ENCODE peak calls at places on chromosome 4, in five cellular contexts. I is D721Med, L is tibial artery, U is activated B cell treated with CpG ODN at 0.5 μM for 24 hours, N is breast epithelium. B is an unnamed sample.

GRCh38 chr4:7980036-7980435 is 40.4 kb upstream of the AFAP1 start:
- DNase-seq in I (no peak), L (no peak), U (no peak), N (no peak), B (no peak)

GRCh38 chr4:173332963-173333657 is 1.0 kb downstream of the HMGB2 start:
- DNase-seq in I (no peak), L (no peak), U (no peak), N (no peak), B (no peak)

GRCh38 chr4:84971319-84971932 is 4.9 kb upstream of the WDFY3 start:
- DNase-seq in I (no peak), L (no peak), U (no peak), N (no peak), B (no peak)

GRCh38 chr4:7103031-7103598 is 35.3 kb upstream of the GRPEL1 start:
- DNase-seq in I (peak; percentile 74), L (peak; percentile 94), U (peak; percentile 65), N (peak; percentile 90), B (peak; percentile 67)

GRCh38 chr4:180953572-180953971 is 1289.6 kb upstream of the TENM3 start:
- DNase-seq in I (no peak), L (no peak), U (no peak), N (no peak), B (no peak)

GRCh38 chr4:83490876-83491450 is 6.1 kb upstream of the ABRAXAS1 start:
- DNase-seq in I (peak; percentile 26), L (no peak), U (no peak), N (no peak), B (no peak)

GRCh38 chr4:8905236-8905772 is 33.7 kb upstream of the HMX1 start:
- DNase-seq in I (no peak), L (no peak), U (no peak), N (no peak), B (no peak)

GRCh38 chr4:100016191-100016590 is 66.1 kb upstream of the H2AZ1 start:
- DNase-seq in I (no peak), L (no peak), U (no peak), N (no peak), B (no peak)

GRCh38 chr4:185634066-185634652 is 98.9 kb upstream of the PDLIM3 start:
- DNase-seq in I (no peak), L (no peak), U (no peak), N (no peak), B (no peak)

GRCh38 chr4:3452376-3452775 is 10.6 kb downstream of the HGFAC start:
- DNase-seq in I (no peak), L (no peak), U (no peak), N (no peak), B (no peak)

GRCh38 chr4:99938243-99938753 is 8.1 kb downstream of the DNAJB14 start:
- DNase-seq in I (no peak), L (no peak), U (no peak), N (no peak), B (no peak)

GRCh38 chr4:8609824-8610350 is 17.3 kb downstream of the CPZ start:
- DNase-seq in I (no peak), L (no peak), U (no peak), N (no peak), B (no peak)

GRCh38 chr4:57442834-57443291 is 332.7 kb upstream of the IGFBP7 start:
- DNase-seq in I (peak; percentile 31), L (peak; percentile 28), U (no peak), N (no peak), B (peak; percentile 55)

GRCh38 chr4:151801547-151802516 is 41.0 kb upstream of the GATB start:
- DNase-seq in I (no peak), L (peak; percentile 32), U (peak; percentile 18), N (no peak), B (peak; percentile 52)

GRCh38 chr4:109440948-109441347 is 7.3 kb downstream of the SEC24B start:
- DNase-seq in I (no peak), L (no peak), U (no peak), N (no peak), B (no peak)

GRCh38 chr4:112854420-112854819 is 195.0 kb upstream of the ANK2 start:
- DNase-seq in I (no peak), L (no peak), U (no peak), N (no peak), B (no peak)

GRCh38 chr4:150004481-150004880 is 73.8 kb upstream of the DCLK2 start:
- DNase-seq in I (no peak), L (no peak), U (no peak), N (no peak), B (no peak)

GRCh38 chr4:173056708-173057107 is 111.9 kb upstream of the GALNT7 start:
- DNase-seq in I (no peak), L (no peak), U (no peak), N (no peak), B (no peak)

GRCh38 chr4:70518269-70518668 is at the start of gene AMTN:
- DNase-seq in I (no peak), L (no peak), U (no peak), N (no peak), B (no peak)

GRCh38 chr4:120769227-120769626 is 153.3 kb downstream of the PRDM5 start:
- DNase-seq in I (no peak), L (no peak), U (no peak), N (no peak), B (no peak)

GRCh38 chr4:69057620-69058409 is 38.5 kb upstream of the UGT2B7 start:
- DNase-seq in I (no peak), L (no peak), U (no peak), N (no peak), B (peak; percentile 39)

GRCh38 chr4:89658701-89659024 is 178.3 kb downstream of the SNCA start:
- DNase-seq in I (no peak), L (no peak), U (no peak), N (no peak), B (no peak)

GRCh38 chr4:72670521-72670920 is 101.5 kb upstream of the ADAMTS3 start:
- DNase-seq in I (no peak), L (no peak), U (no peak), N (no peak), B (no peak)

GRCh38 chr4:16521156-16521915 is 295.1 kb upstream of the TAPT1 start:
- DNase-seq in I (no peak), L (no peak), U (no peak), N (no peak), B (no peak)

GRCh38 chr4:81605278-81605677 is 133.6 kb upstream of the RASGEF1B start:
- DNase-seq in I (no peak), L (no peak), U (no peak), N (no peak), B (no peak)

GRCh38 chr4:112591593-112591992 is 45.1 kb downstream of the ZGRF1 start:
- DNase-seq in I (no peak), L (no peak), U (no peak), N (no peak), B (no peak)

GRCh38 chr4:123746981-123747380 is 350.4 kb downstream of the SPRY1 start:
- DNase-seq in I (no peak), L (no peak), U (no peak), N (no peak), B (no peak)
- TF ChIP-seq CTCF in I (no peak), L (no peak), U (no peak), N (no peak), B (no peak)

DNA sequence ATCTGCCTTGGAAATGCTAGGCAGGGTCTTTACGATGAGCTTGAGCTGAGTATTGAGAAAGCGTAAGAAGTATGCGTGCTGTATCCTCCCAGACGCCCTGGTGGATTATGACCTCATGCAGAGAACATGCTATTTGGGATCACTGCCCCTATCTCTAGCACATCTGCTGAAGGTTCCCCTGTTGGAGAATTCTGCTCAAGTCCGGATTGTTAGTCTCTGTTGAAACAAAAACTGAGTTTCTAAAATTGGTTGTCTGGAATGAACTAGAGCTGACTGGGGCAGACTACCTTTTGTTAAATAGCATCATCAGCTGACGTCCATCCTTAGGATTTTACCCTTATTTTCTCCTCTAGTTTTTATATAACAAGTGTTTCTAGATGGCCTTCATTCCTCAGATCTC is 7.5 kb downstream of the FHDC1 start:
- DNase-seq in I (no peak), L (no peak), U (no peak), N (peak; percentile 30), B (no peak)
- TF ChIP-seq CTCF in I (no peak), L (no peak), U (no peak), N (no peak), B (no peak)

GRCh38 chr4:20317424-20317985 is 65.8 kb downstream of the SLIT2 start:
- DNase-seq in I (no peak), L (no peak), U (no peak), N (no peak), B (no peak)

GRCh38 chr4:20318899-20319291 is 67.2 kb downstream of the SLIT2 start:
- DNase-seq in I (no peak), L (no peak), U (no peak), N (no peak), B (no peak)

GRCh38 chr4:20318011-20318898 is 66.5 kb downstream of the SLIT2 start:
- DNase-seq in I (peak; percentile 13), L (no peak), U (no peak), N (no peak), B (no peak)

GRCh38 chr4:20311863-20312262 is 60.2 kb downstream of the SLIT2 start:
- DNase-seq in I (no peak), L (no peak), U (no peak), N (no peak), B (no peak)

DNA sequence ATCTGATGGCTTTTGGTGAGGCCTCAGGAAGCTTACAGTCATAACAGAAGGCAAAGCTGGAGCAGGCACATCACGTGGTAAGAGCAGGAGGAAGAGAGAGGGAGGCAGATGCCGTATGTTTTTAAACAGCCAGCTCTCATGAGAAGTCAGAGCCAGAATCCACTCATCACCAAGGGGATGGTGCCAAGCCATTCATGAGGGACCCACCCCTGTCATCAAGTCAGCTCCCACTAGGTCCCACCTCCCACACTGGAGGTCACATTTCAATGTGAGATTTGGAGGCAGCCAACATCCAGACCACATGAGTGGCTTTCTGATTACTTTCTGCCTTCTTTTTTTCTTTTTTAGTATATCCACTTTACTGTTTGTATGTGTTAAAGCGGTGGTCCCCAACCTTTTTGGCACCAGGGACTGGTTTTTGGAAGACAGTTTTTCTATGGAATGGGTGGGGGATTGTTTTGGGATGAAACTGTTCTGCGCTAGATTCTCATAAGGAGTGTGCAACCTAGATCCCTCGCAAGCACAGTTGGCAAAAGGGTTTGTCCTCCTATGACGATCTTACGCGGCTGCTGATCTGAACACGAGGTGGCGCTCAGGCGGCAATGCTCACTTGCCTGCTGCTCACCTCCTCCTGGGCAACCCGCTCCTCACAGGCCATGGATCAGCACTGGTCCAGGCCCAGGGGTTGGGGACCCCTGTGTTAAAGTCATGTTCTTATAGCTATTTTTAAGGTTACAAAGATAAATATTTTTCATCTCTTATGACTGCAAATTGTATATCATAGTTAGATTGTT is 61.7 kb downstream of the SLIT2 start:
- DNase-seq in I (no peak), L (no peak), U (no peak), N (no peak), B (peak; percentile 18)
- TF ChIP-seq CTCF in I (no peak), L (no peak), U (no peak), N (no peak), B (peak; percentile 60)

DNA sequence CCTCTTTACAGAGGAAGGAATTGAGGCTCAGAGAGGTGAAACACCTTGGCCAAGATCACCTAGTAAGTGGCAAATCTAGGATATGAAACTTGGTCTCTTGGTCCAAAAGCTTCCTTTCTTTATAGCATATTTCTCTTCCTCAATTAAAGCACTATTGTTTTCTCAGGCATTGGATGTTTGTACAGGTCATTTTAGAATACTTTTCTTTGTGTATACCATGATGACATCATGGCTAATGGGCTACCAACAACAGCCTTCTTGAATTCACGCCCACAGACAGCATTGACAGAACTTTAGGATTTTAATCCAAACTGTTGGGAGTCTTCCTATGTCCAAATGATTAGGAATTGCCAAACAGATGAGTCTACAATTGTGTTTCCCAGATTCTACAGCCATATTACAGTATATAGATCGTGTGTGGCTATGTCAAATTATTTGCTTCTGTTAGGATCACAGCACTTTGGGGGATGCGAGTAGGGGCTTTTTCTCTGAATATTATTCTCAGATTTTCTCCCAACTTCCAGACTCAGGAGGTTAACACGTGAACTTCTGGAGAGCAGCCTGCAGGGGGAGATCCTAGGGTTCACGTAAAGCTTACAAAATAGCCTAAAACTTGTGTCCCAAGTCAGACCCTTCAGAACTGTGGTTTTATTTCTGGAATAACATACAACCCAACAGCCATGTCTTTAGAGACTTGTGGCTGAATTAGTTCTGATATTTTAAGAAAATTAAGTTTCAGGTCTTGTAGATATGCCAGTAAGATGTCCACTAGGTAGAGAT is 191.8 kb downstream of the SHROOM3 start:
- DNase-seq in I (no peak), L (no peak), U (no peak), N (no peak), B (no peak)
- TF ChIP-seq CTCF in I (peak; percentile 27), L (no peak), U (no peak), N (no peak), B (peak; percentile 51)

B was measured in neural crest cell.